ENCODE peak calls at places on chromosome 5, in seven cellular contexts. P is ovary; O is AG10803; Y is HT-29; K is HTR-8/SVneo; V is activated naive CD4-positive, alpha-beta T cell; Q is A172. D is an unnamed sample.

GRCh38 chr5:56513141-56513540 is 280.0 kb upstream of the ANKRD55 start:
- DNase-seq in P (no peak), O (no peak), Y (no peak), K (no peak), V (no peak), Q (no peak), D (no peak)

GRCh38 chr5:143376911-143377838 is 26.3 kb downstream of the NR3C1 start:
- DNase-seq in P (no peak), O (peak; percentile 68), Y (no peak), K (peak; percentile 62), V (no peak), Q (peak; percentile 84), D (no peak)

GRCh38 chr5:919356-920000 is 26.8 kb downstream of the TRIP13 start:
- DNase-seq in P (no peak), O (no peak), Y (peak; percentile 41), K (no peak), V (no peak), Q (peak; percentile 33), D (no peak)

GRCh38 chr5:108418172-108418571 is 36.3 kb upstream of the FBXL17 start:
- DNase-seq in P (no peak), O (peak; percentile 20), Y (no peak), K (no peak), V (no peak), Q (no peak), D (no peak)

GRCh38 chr5:36734422-36734821 is 128.0 kb downstream of the SLC1A3 start:
- DNase-seq in P (no peak), O (peak; percentile 21), Y (peak; percentile 76), K (peak; percentile 48), V (no peak), Q (no peak), D (no peak)

GRCh38 chr5:151085517-151086031 is 4.7 kb upstream of the TNIP1 start:
- DNase-seq in P (no peak), O (peak; percentile 38), Y (peak; percentile 53), K (no peak), V (no peak), Q (peak; percentile 72), D (no peak)

GRCh38 chr5:26388946-26389345 is 649.4 kb downstream of the CDH9 start:
- DNase-seq in P (no peak), O (no peak), Y (no peak), K (no peak), V (no peak), Q (peak; percentile 57), D (no peak)

GRCh38 chr5:142785211-142785610 is 15.0 kb downstream of the ARHGAP26 start:
- DNase-seq in P (no peak), O (no peak), Y (no peak), K (no peak), V (no peak), Q (no peak), D (no peak)

GRCh38 chr5:174328626-174329299 is 283.3 kb downstream of the NSG2 start:
- DNase-seq in P (no peak), O (peak; percentile 52), Y (no peak), K (peak; percentile 54), V (no peak), Q (no peak), D (no peak)

GRCh38 chr5:16690243-16690839 is 73.5 kb upstream of the RETREG1 start:
- DNase-seq in P (no peak), O (peak; percentile 40), Y (peak; percentile 72), K (peak; percentile 88), V (no peak), Q (peak; percentile 49), D (no peak)

GRCh38 chr5:169744336-169744735 is 107.3 kb downstream of the DOCK2 start:
- DNase-seq in P (peak; percentile 15), O (no peak), Y (no peak), K (no peak), V (no peak), Q (no peak), D (no peak)

GRCh38 chr5:56564451-56565223 is 250.7 kb upstream of the MAP3K1 start:
- DNase-seq in P (no peak), O (peak; percentile 45), Y (no peak), K (no peak), V (no peak), Q (no peak), D (no peak)

GRCh38 chr5:73746608-73747007 is 120.6 kb downstream of the ARHGEF28 start:
- DNase-seq in P (no peak), O (no peak), Y (no peak), K (no peak), V (no peak), Q (no peak), D (no peak)

GRCh38 chr5:57422993-57423392 is 59.6 kb downstream of the ACTBL2 start:
- DNase-seq in P (no peak), O (no peak), Y (no peak), K (no peak), V (no peak), Q (no peak), D (no peak)

GRCh38 chr5:180821538-180821937 is 18.9 kb upstream of the MGAT1 start:
- DNase-seq in P (no peak), O (no peak), Y (no peak), K (no peak), V (no peak), Q (no peak), D (no peak)

GRCh38 chr5:116637149-116637740 is 62.6 kb upstream of the SEMA6A start:
- DNase-seq in P (no peak), O (no peak), Y (no peak), K (no peak), V (no peak), Q (no peak), D (no peak)

GRCh38 chr5:142783601-142784291 is 13.6 kb downstream of the ARHGAP26 start:
- DNase-seq in P (peak; percentile 20), O (peak; percentile 45), Y (no peak), K (no peak), V (no peak), Q (no peak), D (no peak)

GRCh38 chr5:52989025-52989780 is at the start of gene ITGA2:
- DNase-seq in P (peak; percentile 17), O (peak; percentile 37), Y (peak; percentile 78), K (peak; percentile 56), V (no peak), Q (peak; percentile 51), D (no peak)

GRCh38 chr5:116765441-116765840 is 190.8 kb upstream of the SEMA6A start:
- DNase-seq in P (no peak), O (no peak), Y (peak; percentile 10), K (no peak), V (no peak), Q (no peak), D (no peak)

GRCh38 chr5:80780761-80781285 is 126.0 kb upstream of the DHFR start:
- DNase-seq in P (no peak), O (no peak), Y (no peak), K (no peak), V (no peak), Q (no peak), D (no peak)

GRCh38 chr5:149435015-149435376 is 55.9 kb upstream of the IL17B start:
- DNase-seq in P (no peak), O (no peak), Y (no peak), K (no peak), V (no peak), Q (no peak), D (no peak)

GRCh38 chr5:112757468-112758208 is 20.0 kb downstream of the APC start:
- DNase-seq in P (no peak), O (peak; percentile 67), Y (peak; percentile 63), K (peak; percentile 39), V (no peak), Q (peak; percentile 67), D (no peak)

GRCh38 chr5:151002250-151002649 is 18.1 kb upstream of the GPX3 start:
- DNase-seq in P (no peak), O (peak; percentile 52), Y (peak; percentile 56), K (no peak), V (no peak), Q (peak; percentile 35), D (peak; percentile 71)

GRCh38 chr5:111158105-111158744 is 66.0 kb upstream of the CAMK4 start:
- DNase-seq in P (peak; percentile 30), O (peak; percentile 78), Y (peak; percentile 86), K (peak; percentile 59), V (peak; percentile 35), Q (peak; percentile 74), D (no peak)